ENCODE peak calls at places on chromosomes 12 and 14, in eight cellular contexts. G, V, E, L, K, R, H and P are unnamed samples.
A peak's percentile ranks its signal among the peaks of the same experiment; 100 is the strongest.

GRCh38 chr12:106585862-106586534 is 3.2 kb downstream of the RFX4 start:
- DNase-seq in V (no peak), K (no peak), E (no peak), L (no peak), G (no peak), H (no peak), R (no peak), P (no peak)

GRCh38 chr14:98189521-98189920 is 1082.5 kb downstream of the BCL11B start:
- DNase-seq in E (no peak), H (no peak), V (no peak), K (peak; percentile 41), G (no peak), L (no peak), R (no peak), P (no peak)

GRCh38 chr12:96106137-96106536 is 70.8 kb upstream of the LTA4H start:
- DNase-seq in G (no peak), H (no peak), K (no peak), R (no peak), E (no peak), L (no peak), V (no peak), P (no peak)

GRCh38 chr12:102958073-102958829 is 777 bp downstream of the ASCL1 start:
- DNase-seq in V (no peak), H (no peak), G (no peak), K (no peak), L (no peak), E (no peak), R (no peak), P (no peak)

GRCh38 chr14:95339301-95339865 is 19.7 kb upstream of the CLMN start:
- DNase-seq in H (no peak), L (no peak), E (no peak), K (no peak), V (no peak), G (no peak), R (no peak), P (no peak)

GRCh38 chr12:75750950-75751349 is 239.5 kb upstream of the KRR1 start:
- DNase-seq in G (no peak), H (no peak), V (no peak), L (peak; percentile 72), R (no peak), K (no peak), E (no peak), P (peak; percentile 22)

GRCh38 chr12:78778339-78778738 is 86.2 kb upstream of the SYT1 start:
- DNase-seq in K (no peak), G (no peak), V (no peak), H (no peak), R (no peak), E (no peak), L (no peak), P (no peak)

GRCh38 chr12:128801879-128802391 is 21.8 kb downstream of the SLC15A4 start:
- DNase-seq in K (no peak), G (no peak), E (no peak), L (peak; percentile 53), V (no peak), R (no peak), H (no peak), P (peak; percentile 45)

GRCh38 chr12:39451977-39452376 is 9.1 kb upstream of the KIF21A start:
- DNase-seq in V (no peak), G (no peak), K (no peak), H (no peak), L (no peak), R (no peak), E (no peak), P (no peak)

GRCh38 chr12:12022306-12022931 is 48.3 kb upstream of the BCL2L14 start:
- DNase-seq in K (no peak), L (no peak), G (no peak), R (peak; percentile 12), E (no peak), H (no peak), V (no peak), P (no peak)